ENCODE peak calls at places on chromosomes 11 and 22, in five cellular contexts. K, Y, T, W and G are unnamed samples.

GRCh38 chr22:29626497-29627195 is 23.2 kb downstream of the NF2 start:
- DNase-seq in K (no peak), Y (peak; percentile 83), T (no peak), W (no peak), G (no peak)

GRCh38 chr11:116882386-116882785 is 45.0 kb upstream of the APOA1 start:
- DNase-seq in K (no peak), Y (peak; percentile 88), T (no peak), W (no peak), G (no peak)

GRCh38 chr22:37218771-37219411 is 6.6 kb upstream of the SSTR3 start:
- DNase-seq in K (peak; percentile 91), Y (no peak), T (no peak), W (peak; percentile 52), G (no peak)

GRCh38 chr11:59158206-59159068 is 13.5 kb upstream of the DTX4 start:
- DNase-seq in K (peak; percentile 65), Y (peak; percentile 81), T (peak; percentile 76), W (peak; percentile 58), G (peak; percentile 57)

GRCh38 chr11:119396835-119397234 is 15.3 kb upstream of the USP2 start:
- DNase-seq in K (no peak), Y (no peak), T (no peak), W (no peak), G (no peak)

GRCh38 chr11:2261436-2262230 is 8.8 kb downstream of the ASCL2 start:
- DNase-seq in K (no peak), Y (no peak), T (peak; percentile 9), W (no peak), G (peak; percentile 43)

GRCh38 chr11:116823031-116823843 is at the start of gene APOA4:
- DNase-seq in K (no peak), Y (no peak), T (peak; percentile 8), W (no peak), G (no peak)

GRCh38 chr11:121240650-121241299 is 51.8 kb upstream of the SC5D start:
- DNase-seq in K (no peak), Y (no peak), T (no peak), W (no peak), G (no peak)

GRCh38 chr11:114322934-114323333 is 26.7 kb downstream of the NNMT start:
- DNase-seq in K (no peak), Y (no peak), T (no peak), W (no peak), G (no peak)

GRCh38 chr11:10998674-10999073 is 140.8 kb upstream of the ZBED5 start:
- DNase-seq in K (no peak), Y (no peak), T (no peak), W (no peak), G (no peak)

GRCh38 chr11:2194877-2195755 is 23.5 kb upstream of the TH start:
- DNase-seq in K (peak; percentile 28), Y (peak; percentile 28), T (peak; percentile 50), W (peak; percentile 34), G (peak; percentile 77)

GRCh38 chr11:134393638-134394037 is 18.4 kb downstream of the B3GAT1 start:
- DNase-seq in K (no peak), Y (no peak), T (peak; percentile 38), W (peak; percentile 33), G (no peak)

GRCh38 chr11:73510877-73511276 is 87.0 kb downstream of the FAM168A start:
- DNase-seq in K (no peak), Y (no peak), T (no peak), W (no peak), G (no peak)

GRCh38 chr11:12019867-12020416 is 11.5 kb upstream of the DKK3 start:
- DNase-seq in K (no peak), Y (no peak), T (peak; percentile 63), W (no peak), G (no peak)

GRCh38 chr11:59199546-59200420 is 12.9 kb downstream of the MPEG1 start:
- DNase-seq in K (no peak), Y (no peak), T (no peak), W (no peak), G (no peak)

GRCh38 chr11:33588056-33588455 is 112.6 kb downstream of the C11orf91 start:
- DNase-seq in K (no peak), Y (peak; percentile 1), T (no peak), W (no peak), G (no peak)

GRCh38 chr11:46315033-46315738 is 32.1 kb upstream of the DGKZ start:
- DNase-seq in K (peak; percentile 66), Y (peak; percentile 83), T (peak; percentile 80), W (peak; percentile 72), G (peak; percentile 86)

GRCh38 chr22:25098445-25099081 is 101.1 kb upstream of the CRYBB3 start:
- DNase-seq in K (no peak), Y (no peak), T (no peak), W (no peak), G (no peak)

GRCh38 chr22:36406721-36407120 is 19.0 kb upstream of the MYH9 start:
- DNase-seq in K (no peak), Y (no peak), T (no peak), W (no peak), G (peak; percentile 89)

GRCh38 chr22:24758164-24758799 is 16.2 kb downstream of the PIWIL3 start:
- DNase-seq in K (peak; percentile 47), Y (peak; percentile 71), T (peak; percentile 63), W (peak; percentile 53), G (no peak)

GRCh38 chr11:66150140-66150539 is 80.1 kb downstream of the PACS1 start:
- DNase-seq in K (no peak), Y (peak; percentile 12), T (no peak), W (no peak), G (no peak)

GRCh38 chr11:48168815-48169214 is 47.8 kb upstream of the OR4B1 start:
- DNase-seq in K (no peak), Y (no peak), T (no peak), W (no peak), G (no peak)

GRCh38 chr11:97638825-97639224 is 1249.0 kb downstream of the JRKL start:
- DNase-seq in K (no peak), Y (no peak), T (no peak), W (no peak), G (no peak)

GRCh38 chr11:60625262-60625661 is 74.2 kb upstream of the MS4A8 start:
- DNase-seq in K (no peak), Y (peak; percentile 28), T (no peak), W (no peak), G (peak; percentile 62)

GRCh38 chr11:22792497-22792896 is 37.1 kb downstream of the SVIP start:
- DNase-seq in K (no peak), Y (peak; percentile 45), T (peak; percentile 68), W (no peak), G (peak; percentile 82)

GRCh38 chr11:106585061-106585460 is 433.2 kb downstream of the GUCY1A2 start:
- DNase-seq in K (no peak), Y (peak; percentile 49), T (peak; percentile 15), W (no peak), G (no peak)

GRCh38 chr11:105229257-105229656 is 89.7 kb upstream of the CARD18 start:
- DNase-seq in K (no peak), Y (peak; percentile 87), T (no peak), W (no peak), G (no peak)

GRCh38 chr11:78230161-78230877 is 41.6 kb downstream of the USP35 start:
- DNase-seq in K (no peak), Y (no peak), T (no peak), W (no peak), G (no peak)

GRCh38 chr11:101441747-101442146 is 142.1 kb downstream of the TRPC6 start:
- DNase-seq in K (no peak), Y (no peak), T (no peak), W (no peak), G (no peak)

GRCh38 chr22:43222987-43223386 is 36.1 kb upstream of the TTLL12 start:
- DNase-seq in K (no peak), Y (no peak), T (no peak), W (no peak), G (no peak)
- H3K27ac ChIP-seq in K (no peak overlapping the region), Y (no peak overlapping the region), T (no peak overlapping the region), W (no peak overlapping the region), G (no peak overlapping the region)

DNA sequence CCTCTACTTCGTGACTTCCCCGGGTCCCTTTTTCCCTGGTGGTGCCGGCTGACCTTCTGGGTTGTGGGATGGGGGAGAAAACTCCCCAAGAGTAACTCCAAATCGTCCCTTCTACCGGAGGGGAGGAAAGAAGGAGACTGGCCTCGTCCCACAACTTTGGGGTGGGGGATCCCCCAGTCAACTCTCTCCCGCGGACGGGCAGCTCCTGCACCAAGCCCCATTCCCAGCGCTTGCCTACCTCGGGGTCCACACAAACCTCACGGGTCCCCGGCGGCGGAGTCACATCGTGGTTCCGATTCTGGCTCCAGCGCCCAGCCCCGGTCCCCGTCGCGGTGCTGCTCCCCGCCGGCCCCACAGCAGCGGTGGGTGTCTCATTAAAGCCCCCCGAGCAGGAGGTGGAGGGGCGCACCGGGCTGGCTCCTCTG is 317 bp downstream of the BDNF start:
- DNase-seq in K (no peak), Y (no peak), T (no peak), W (no peak), G (no peak)
- H3K4me1 ChIP-seq in K (peaks cover 16% of the 10 kb centered on the region), Y (peaks cover 2% of the 10 kb centered on the region), T (peaks cover 22% of the 10 kb centered on the region), W (peaks cover 12% of the 10 kb centered on the region), G (peaks cover 27% of the 10 kb centered on the region)

GRCh38 chr22:43919106-43919965 is 4.3 kb upstream of the PNPLA3 start:
- DNase-seq in K (no peak), Y (peak; percentile 34), T (no peak), W (no peak), G (no peak)
- H3K27me3 ChIP-seq in K (no peaks in the 10 kb centered on the region), Y (no peaks in the 10 kb centered on the region), T (no peaks in the 10 kb centered on the region), W (peaks cover 18% of the 10 kb centered on the region), G (no peaks in the 10 kb centered on the region)

GRCh38 chr11:128326791-128327190 is 260.6 kb downstream of the ETS1 start:
- DNase-seq in K (no peak), Y (no peak), T (no peak), W (no peak), G (no peak)

GRCh38 chr11:128327274-128327673 is 260.1 kb downstream of the ETS1 start:
- DNase-seq in K (no peak), Y (no peak), T (no peak), W (no peak), G (no peak)

GRCh38 chr11:128324531-128325141 is 262.7 kb downstream of the ETS1 start:
- DNase-seq in K (peak; percentile 92), Y (no peak), T (no peak), W (peak; percentile 43), G (no peak)

GRCh38 chr11:128323381-128323780 is 264.0 kb downstream of the ETS1 start:
- DNase-seq in K (peak; percentile 60), Y (peak; percentile 51), T (peak; percentile 42), W (peak; percentile 40), G (no peak)

GRCh38 chr11:128324051-128324481 is 263.3 kb downstream of the ETS1 start:
- DNase-seq in K (no peak), Y (no peak), T (no peak), W (no peak), G (no peak)
- H3K27ac ChIP-seq in K (peak overlapping the region; percentile 92), Y (no peak overlapping the region), T (no peak overlapping the region), W (peak overlapping the region; percentile 10), G (no peak overlapping the region)

DNA sequence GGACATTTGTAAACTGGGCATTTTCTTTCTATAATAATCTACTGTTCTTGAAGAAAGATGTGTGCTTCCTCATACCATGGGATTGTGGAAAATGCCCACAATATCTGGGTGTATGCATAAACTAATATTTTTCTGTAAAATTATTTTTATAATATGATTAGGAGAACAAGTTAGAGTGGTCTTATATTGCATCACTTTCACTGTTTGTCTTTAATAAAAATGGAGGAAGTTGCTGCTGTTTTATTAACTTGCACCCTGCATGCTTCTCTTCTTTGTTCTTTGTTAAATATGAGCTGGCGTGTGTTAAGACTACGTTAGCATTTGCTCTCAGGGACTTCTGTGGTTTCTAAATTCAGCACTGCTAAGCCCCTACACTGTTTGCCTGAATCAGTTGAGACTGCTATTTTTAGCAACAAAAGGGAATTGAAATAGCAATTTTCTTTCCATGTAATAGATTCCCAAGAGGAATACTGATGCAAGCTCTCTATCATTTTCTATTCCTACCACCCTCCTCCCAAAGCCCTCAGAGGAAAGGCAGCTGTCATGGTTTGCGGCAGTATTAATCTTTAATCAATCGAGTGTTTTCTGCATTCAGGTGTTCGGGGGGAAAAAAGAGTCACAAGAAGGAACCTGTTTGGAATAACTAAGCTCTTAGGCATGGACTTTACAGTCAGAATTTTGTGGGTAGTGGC is 56.1 kb downstream of the HSD17B12 start:
- DNase-seq in K (no peak), Y (peak; percentile 82), T (no peak), W (no peak), G (no peak)
- H3K4me1 ChIP-seq in K (no peaks in the 10 kb centered on the region), Y (peaks cover 7% of the 10 kb centered on the region), T (peaks cover 52% of the 10 kb centered on the region), W (no peaks in the 10 kb centered on the region), G (peaks cover 30% of the 10 kb centered on the region)